ENCODE peak calls at places on chromosome 21, in six cellular contexts. C is Caco-2, R is stomach, A is upper lobe of right lung, F is IMR-90, S is esophagus squamous epithelium. Z is an unnamed sample.

GRCh38 chr21:41374867-41375533 is 13.2 kb downstream of the MX2 start:
- DNase-seq in C (no peak), R (no peak), A (no peak), F (no peak), S (no peak), Z (peak)

GRCh38 chr21:46110499-46111192 is 12.7 kb downstream of the COL6A2 start:
- DNase-seq in C (no peak), R (peak), A (peak), F (no peak), S (no peak), Z (no peak)

GRCh38 chr21:28714795-28715464 is 277.7 kb downstream of the LTN1 start:
- DNase-seq in C (no peak), R (no peak), A (no peak), F (peak), S (no peak), Z (no peak)

GRCh38 chr21:45799765-45800338 is 156.3 kb downstream of the PCBP3 start:
- DNase-seq in C (no peak), R (no peak), A (no peak), F (no peak), S (no peak), Z (no peak)

GRCh38 chr21:32645261-32646182 is 33.3 kb upstream of the CFAP298 start:
- DNase-seq in C (no peak), R (no peak), A (peak), F (no peak), S (no peak), Z (no peak)

GRCh38 chr21:36478941-36479340 is 981 bp downstream of the CLDN14 start:
- DNase-seq in C (no peak), R (no peak), A (no peak), F (no peak), S (no peak), Z (peak)

GRCh38 chr21:45818904-45819285 is 162.7 kb upstream of the COL6A1 start:
- DNase-seq in C (no peak), R (no peak), A (no peak), F (peak), S (no peak), Z (peak)

GRCh38 chr21:29378814-29379213 is 80.1 kb downstream of the BACH1 start:
- DNase-seq in C (no peak), R (peak), A (no peak), F (peak), S (no peak), Z (no peak)

GRCh38 chr21:22120616-22121266 is 1122.5 kb downstream of the NCAM2 start:
- DNase-seq in C (no peak), R (no peak), A (peak), F (no peak), S (no peak), Z (no peak)

GRCh38 chr21:29436143-29436542 is 137.4 kb downstream of the BACH1 start:
- DNase-seq in C (no peak), R (no peak), A (no peak), F (no peak), S (no peak), Z (no peak)

GRCh38 chr21:46059195-46059594 is 38.7 kb upstream of the COL6A2 start:
- DNase-seq in C (no peak), R (no peak), A (no peak), F (no peak), S (no peak), Z (no peak)

GRCh38 chr21:28487455-28488070 is 505.1 kb downstream of the LTN1 start:
- DNase-seq in C (no peak), R (no peak), A (no peak), F (no peak), S (no peak), Z (no peak)

GRCh38 chr21:37849703-37850102 is 66.6 kb downstream of the KCNJ6 start:
- DNase-seq in C (no peak), R (no peak), A (no peak), F (peak), S (no peak), Z (peak)

GRCh38 chr21:38223893-38224540 is 32.8 kb upstream of the KCNJ15 start:
- DNase-seq in C (peak), R (no peak), A (no peak), F (peak), S (no peak), Z (no peak)

GRCh38 chr21:36461277-36461917 is 18.5 kb downstream of the CLDN14 start:
- DNase-seq in C (no peak), R (no peak), A (no peak), F (no peak), S (no peak), Z (no peak)

GRCh38 chr21:20167059-20167458 is 831.1 kb upstream of the NCAM2 start:
- DNase-seq in C (no peak), R (no peak), A (no peak), F (no peak), S (no peak), Z (no peak)

GRCh38 chr21:33219961-33220360 is 9.8 kb upstream of the IFNAR2 start:
- DNase-seq in C (no peak), R (no peak), A (no peak), F (no peak), S (no peak), Z (no peak)

GRCh38 chr21:37642493-37642892 is 273.8 kb downstream of the KCNJ6 start:
- DNase-seq in C (peak), R (no peak), A (no peak), F (no peak), S (no peak), Z (peak)

GRCh38 chr21:36656138-36656537 is 42.8 kb upstream of the SIM2 start:
- DNase-seq in C (no peak), R (peak), A (peak), F (no peak), S (no peak), Z (peak)

GRCh38 chr21:28445081-28445830 is 547.4 kb downstream of the LTN1 start:
- DNase-seq in C (no peak), R (no peak), A (no peak), F (peak), S (no peak), Z (peak)

GRCh38 chr21:25895565-25896205 is 160.9 kb downstream of the GABPA start:
- DNase-seq in C (no peak), R (no peak), A (no peak), F (peak), S (no peak), Z (peak)

GRCh38 chr21:28793043-28793442 is 199.6 kb downstream of the LTN1 start:
- DNase-seq in C (no peak), R (no peak), A (no peak), F (peak), S (no peak), Z (peak)

GRCh38 chr21:25115021-25115420 is 492.3 kb downstream of the MRPL39 start:
- DNase-seq in C (no peak), R (no peak), A (no peak), F (peak), S (no peak), Z (no peak)

GRCh38 chr21:45341779-45342178 is 54.1 kb upstream of the POFUT2 start:
- DNase-seq in C (no peak), R (no peak), A (no peak), F (no peak), S (no peak), Z (peak)

GRCh38 chr21:40386301-40386911 is 460.6 kb downstream of the DSCAM start:
- DNase-seq in C (peak), R (peak), A (peak), F (no peak), S (no peak), Z (peak)

GRCh38 chr21:38293765-38294164 is 37.0 kb downstream of the KCNJ15 start:
- DNase-seq in C (no peak), R (peak), A (no peak), F (no peak), S (no peak), Z (no peak)

GRCh38 chr21:45331521-45332257 is 44.0 kb upstream of the POFUT2 start:
- DNase-seq in C (no peak), R (no peak), A (peak), F (no peak), S (no peak), Z (no peak)

GRCh38 chr21:21101911-21102310 is 103.7 kb downstream of the NCAM2 start:
- DNase-seq in C (peak), R (no peak), A (no peak), F (peak), S (no peak), Z (peak)

GRCh38 chr21:36310016-36310415 is 10.0 kb upstream of the MORC3 start:
- DNase-seq in C (no peak), R (no peak), A (no peak), F (no peak), S (no peak), Z (no peak)

GRCh38 chr21:46667735-46668380 is 32.4 kb downstream of the PRMT2 start:
- DNase-seq in C (peak), R (no peak), A (no peak), F (peak), S (no peak), Z (peak)

GRCh38 chr21:32753818-32754610 is 17.5 kb downstream of the PAXBP1 start:
- DNase-seq in C (no peak), R (no peak), A (no peak), F (no peak), S (no peak), Z (no peak)

GRCh38 chr21:46636550-46637289 is 1.2 kb downstream of the PRMT2 start:
- DNase-seq in C (no peak), R (no peak), A (no peak), F (no peak), S (no peak), Z (no peak)

GRCh38 chr21:26437326-26438009 is 135.6 kb downstream of the CYYR1 start:
- DNase-seq in C (no peak), R (no peak), A (no peak), F (no peak), S (no peak), Z (no peak)

GRCh38 chr21:37451446-37451845 is 84.9 kb downstream of the DYRK1A start:
- DNase-seq in C (no peak), R (no peak), A (no peak), F (no peak), S (no peak), Z (no peak)

GRCh38 chr21:21163904-21164303 is 165.7 kb downstream of the NCAM2 start:
- DNase-seq in C (peak), R (peak), A (no peak), F (peak), S (no peak), Z (peak)

GRCh38 chr21:16376673-16377072 is 646.9 kb downstream of the USP25 start:
- DNase-seq in C (no peak), R (no peak), A (no peak), F (no peak), S (no peak), Z (no peak)

GRCh38 chr21:16377857-16378256 is 648.1 kb downstream of the USP25 start:
- DNase-seq in C (no peak), R (no peak), A (no peak), F (no peak), S (no peak), Z (no peak)

GRCh38 chr21:16377120-16377658 is 647.4 kb downstream of the USP25 start:
- DNase-seq in C (no peak), R (no peak), A (no peak), F (no peak), S (no peak), Z (no peak)

DNA sequence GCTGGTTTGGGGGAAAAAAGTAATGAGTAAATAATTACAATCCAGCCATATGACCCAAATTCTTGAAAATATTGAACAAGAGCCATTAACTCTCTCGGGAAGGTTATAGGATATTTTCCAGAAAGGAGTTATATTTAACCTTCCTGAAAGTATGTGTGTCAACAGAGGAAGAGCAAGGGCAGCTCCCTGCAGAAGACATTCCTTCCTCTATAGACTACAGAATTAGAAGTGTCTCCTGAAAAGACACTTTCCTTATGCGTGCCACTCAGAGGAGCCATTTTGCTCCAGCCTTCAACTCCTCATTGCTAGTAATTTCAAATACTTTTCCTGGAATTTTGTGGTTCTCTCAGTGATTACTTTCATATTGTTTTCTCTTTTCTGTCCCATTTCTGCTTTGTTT is 648.8 kb downstream of the USP25 start:
- DNase-seq in C (no peak), R (no peak), A (no peak), F (no peak), S (no peak), Z (no peak)
- TF ChIP-seq CTCF in C (no peak), R (no peak), A (no peak), F (no peak), S (no peak), Z (no peak)

GRCh38 chr21:34513109-34513675 is 1.2 kb upstream of the KCNE1 start:
- DNase-seq in C (no peak), R (no peak), A (no peak), F (no peak), S (no peak), Z (peak)

GRCh38 chr21:34510148-34511142 is 1.6 kb downstream of the KCNE1 start:
- DNase-seq in C (peak), R (peak), A (peak), F (peak), S (no peak), Z (peak)

GRCh38 chr21:34509151-34509550 is 2.9 kb downstream of the KCNE1 start:
- DNase-seq in C (peak), R (no peak), A (no peak), F (no peak), S (no peak), Z (no peak)

GRCh38 chr21:34511787-34512451 is at the start of gene KCNE1:
- DNase-seq in C (no peak), R (no peak), A (no peak), F (no peak), S (no peak), Z (peak)

DNA sequence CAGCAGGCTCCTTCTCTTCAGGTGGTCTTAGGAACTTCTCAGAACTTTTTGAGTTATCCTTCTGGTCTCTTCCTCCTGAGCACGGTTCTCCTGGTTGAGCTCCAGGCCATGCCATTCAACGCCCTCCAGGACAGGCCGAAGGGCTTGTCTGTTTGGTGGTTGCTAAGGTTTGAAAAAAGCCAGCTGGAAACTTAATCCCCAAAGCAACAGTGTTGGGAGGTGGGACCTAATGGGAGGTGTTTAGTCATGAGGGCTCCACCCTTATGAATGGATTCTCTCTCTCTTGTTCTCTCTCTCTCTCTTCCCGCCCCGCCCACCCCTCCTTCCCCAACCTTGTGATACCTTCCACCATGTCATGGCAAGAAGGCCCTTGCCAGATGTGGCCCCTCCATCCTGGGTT is 856 bp downstream of the KCNE1 start:
- DNase-seq in C (no peak), R (no peak), A (no peak), F (no peak), S (no peak), Z (peak)
- H3K4me3 ChIP-seq in C (no peak), R (no peak), A (peak), F (no peak), S (peak), Z (no peak)

GRCh38 chr21:17550671-17551308 is 37.9 kb downstream of the CXADR start:
- DNase-seq in C (peak), R (no peak), A (no peak), F (no peak), S (no peak), Z (no peak)

GRCh38 chr21:17554120-17554519 is 41.3 kb downstream of the CXADR start:
- DNase-seq in C (no peak), R (no peak), A (no peak), F (no peak), S (no peak), Z (no peak)

GRCh38 chr21:17552410-17552809 is 39.6 kb downstream of the CXADR start:
- DNase-seq in C (no peak), R (no peak), A (no peak), F (no peak), S (no peak), Z (no peak)

GRCh38 chr21:17560377-17560776 is 47.5 kb downstream of the CXADR start:
- DNase-seq in C (no peak), R (no peak), A (no peak), F (peak), S (no peak), Z (no peak)

GRCh38 chr21:17554619-17555472 is 42.0 kb downstream of the CXADR start:
- DNase-seq in C (peak), R (no peak), A (no peak), F (peak), S (no peak), Z (no peak)
- TF ChIP-seq CTCF in C (peak), R (no peak), A (peak), F (peak), S (no peak), Z (peak)

DNA sequence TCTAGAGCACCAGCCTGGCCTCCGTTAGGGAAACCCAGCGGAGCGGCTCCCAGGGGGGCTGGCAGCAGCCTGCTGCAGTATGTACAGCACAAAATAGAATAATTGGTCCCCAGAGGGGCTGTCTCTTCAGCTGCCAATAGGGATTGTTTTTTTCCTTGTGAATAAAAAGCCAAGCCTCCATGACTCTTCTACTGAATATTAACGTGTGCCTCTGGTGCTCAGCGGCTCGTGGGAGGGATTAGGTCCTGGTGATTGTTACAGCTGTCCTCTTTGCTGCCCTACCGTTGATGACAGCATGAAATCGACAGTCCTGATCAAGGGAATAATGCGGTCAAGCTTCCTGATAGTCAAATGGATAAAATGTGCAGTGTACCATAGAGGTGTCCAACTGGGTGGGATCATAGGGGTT is 190.7 kb upstream of the RUNX1 start:
- DNase-seq in C (no peak), R (no peak), A (no peak), F (no peak), S (no peak), Z (no peak)
- H3K4me3 ChIP-seq in C (no peak), R (no peak), A (no peak), F (no peak), S (peak), Z (no peak)

GRCh38 chr21:42381347-42381984 is 14.4 kb downstream of the TMPRSS3 start:
- DNase-seq in C (peak), R (peak), A (no peak), F (peak), S (no peak), Z (peak)
- TF ChIP-seq CTCF in C (peak), R (peak), A (peak), F (peak), S (peak), Z (peak)

GRCh38 chr21:31536138-31536537 is 123.4 kb upstream of the SOD1 start:
- DNase-seq in C (no peak), R (no peak), A (peak), F (no peak), S (no peak), Z (no peak)

GRCh38 chr21:31529406-31529805 is 130.1 kb upstream of the SOD1 start:
- DNase-seq in C (no peak), R (no peak), A (no peak), F (no peak), S (no peak), Z (no peak)

GRCh38 chr21:31530364-31530763 is 129.1 kb upstream of the SOD1 start:
- DNase-seq in C (no peak), R (no peak), A (peak), F (no peak), S (no peak), Z (no peak)

GRCh38 chr21:31531967-31532366 is 127.5 kb upstream of the SOD1 start:
- DNase-seq in C (no peak), R (no peak), A (peak), F (no peak), S (no peak), Z (no peak)

GRCh38 chr21:31530918-31531705 is 128.4 kb upstream of the SOD1 start:
- DNase-seq in C (no peak), R (peak), A (peak), F (no peak), S (no peak), Z (peak)
- H3K4me3 ChIP-seq in C (no peak), R (no peak), A (no peak), F (no peak), S (no peak), Z (no peak)

GRCh38 chr21:43211085-43212071 is 42.6 kb downstream of the CRYAA start:
- DNase-seq in C (no peak), R (peak), A (peak), F (no peak), S (no peak), Z (no peak)
- TF ChIP-seq CTCF in C (no peak), R (peak), A (peak), F (peak), S (no peak), Z (no peak)

DNA sequence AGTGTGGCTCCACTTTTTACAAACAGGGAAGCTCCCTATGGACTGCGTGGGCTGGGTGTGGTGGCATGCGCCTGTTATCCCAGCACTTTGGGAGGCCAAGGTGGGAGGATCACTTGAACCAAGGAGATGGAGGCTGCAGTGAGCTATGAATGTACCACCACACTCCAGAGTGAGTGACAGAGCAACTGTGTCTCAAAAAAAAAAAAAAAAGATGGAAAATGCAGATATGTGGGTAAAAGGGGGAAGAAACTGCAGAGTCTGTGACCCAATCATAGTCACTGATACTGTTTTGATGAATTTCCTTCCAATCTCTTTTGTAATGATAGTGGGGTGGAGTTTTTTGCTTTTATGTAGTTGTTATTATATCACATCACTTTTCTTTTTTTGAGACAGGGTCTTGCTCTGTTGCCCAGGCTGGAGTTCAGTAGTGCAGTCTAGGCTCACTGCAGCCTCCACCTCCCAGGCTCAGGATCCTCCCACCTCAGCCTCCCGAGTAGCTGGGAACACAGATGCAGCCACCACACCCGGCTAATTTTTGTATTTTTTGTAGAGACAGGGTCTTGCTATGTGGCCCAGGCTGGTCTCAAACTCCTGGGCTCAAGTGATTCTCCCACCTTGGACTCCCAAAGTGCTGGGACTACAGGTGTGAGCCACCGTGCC is 8.7 kb upstream of the TRAPPC10 start:
- DNase-seq in C (no peak), R (no peak), A (no peak), F (no peak), S (no peak), Z (no peak)
- H3K4me3 ChIP-seq in C (no peak), R (no peak), A (no peak), F (no peak), S (no peak), Z (no peak)

Z was measured in bronchial epithelial cell.